ENCODE peak calls at places on chromosomes 2 and 18, in eight cellular contexts. One of them, this sample, is unnamed.

GRCh38 chr18:41972067-41973000 is 17.3 kb downstream of the PIK3C3 start:
- DNase-seq in tibial artery: no peak
- DNase-seq in cardiac fibroblast: no peak
- DNase-seq in GM12865: no peak
- DNase-seq in foreskin fibroblast: no peak
- DNase-seq in left ventricle myocardium inferior: no peak
- DNase-seq in esophagus squamous epithelium: no peak
- DNase-seq in nephron progenitor cell: no peak
- DNase-seq in this sample: no peak

GRCh38 chr2:206408323-206409320 is 34.7 kb upstream of the ADAM23 start:
- DNase-seq in tibial artery: no peak
- DNase-seq in cardiac fibroblast: no peak
- DNase-seq in GM12865: peak
- DNase-seq in foreskin fibroblast: no peak
- DNase-seq in left ventricle myocardium inferior: no peak
- DNase-seq in esophagus squamous epithelium: no peak
- DNase-seq in nephron progenitor cell: no peak
- DNase-seq in this sample: no peak

GRCh38 chr2:38370664-38371063 is 6.4 kb downstream of the ATL2 start:
- DNase-seq in tibial artery: no peak
- DNase-seq in cardiac fibroblast: no peak
- DNase-seq in GM12865: no peak
- DNase-seq in foreskin fibroblast: no peak
- DNase-seq in left ventricle myocardium inferior: no peak
- DNase-seq in esophagus squamous epithelium: no peak
- DNase-seq in nephron progenitor cell: no peak
- DNase-seq in this sample: no peak

GRCh38 chr18:66795011-66795410 is 191.1 kb upstream of the CDH19 start:
- DNase-seq in tibial artery: no peak
- DNase-seq in cardiac fibroblast: peak
- DNase-seq in GM12865: no peak
- DNase-seq in foreskin fibroblast: peak
- DNase-seq in left ventricle myocardium inferior: no peak
- DNase-seq in esophagus squamous epithelium: no peak
- DNase-seq in nephron progenitor cell: no peak
- DNase-seq in this sample: no peak

GRCh38 chr2:5609191-5609590 is 83.0 kb upstream of the SOX11 start:
- DNase-seq in tibial artery: no peak
- DNase-seq in cardiac fibroblast: no peak
- DNase-seq in GM12865: no peak
- DNase-seq in foreskin fibroblast: no peak
- DNase-seq in left ventricle myocardium inferior: no peak
- DNase-seq in esophagus squamous epithelium: no peak
- DNase-seq in nephron progenitor cell: peak
- DNase-seq in this sample: peak

GRCh38 chr2:10331033-10331701 is 28.5 kb downstream of the HPCAL1 start:
- DNase-seq in tibial artery: peak
- DNase-seq in cardiac fibroblast: peak
- DNase-seq in GM12865: peak
- DNase-seq in foreskin fibroblast: no peak
- DNase-seq in left ventricle myocardium inferior: peak
- DNase-seq in esophagus squamous epithelium: no peak
- DNase-seq in nephron progenitor cell: peak
- DNase-seq in this sample: peak

GRCh38 chr2:151251012-151251411 is 10.7 kb downstream of the RBM43 start:
- DNase-seq in tibial artery: no peak
- DNase-seq in cardiac fibroblast: peak
- DNase-seq in GM12865: no peak
- DNase-seq in foreskin fibroblast: peak
- DNase-seq in left ventricle myocardium inferior: no peak
- DNase-seq in esophagus squamous epithelium: no peak
- DNase-seq in nephron progenitor cell: no peak
- DNase-seq in this sample: no peak

GRCh38 chr2:43846140-43846793 is 7.5 kb downstream of the ABCG8 start:
- DNase-seq in tibial artery: no peak
- DNase-seq in cardiac fibroblast: no peak
- DNase-seq in GM12865: no peak
- DNase-seq in foreskin fibroblast: no peak
- DNase-seq in left ventricle myocardium inferior: no peak
- DNase-seq in esophagus squamous epithelium: no peak
- DNase-seq in nephron progenitor cell: no peak
- DNase-seq in this sample: no peak

GRCh38 chr18:10264260-10264659 is 190.2 kb upstream of the APCDD1 start:
- DNase-seq in tibial artery: no peak
- DNase-seq in cardiac fibroblast: no peak
- DNase-seq in GM12865: peak
- DNase-seq in foreskin fibroblast: no peak
- DNase-seq in left ventricle myocardium inferior: no peak
- DNase-seq in esophagus squamous epithelium: no peak
- DNase-seq in nephron progenitor cell: no peak
- DNase-seq in this sample: no peak

GRCh38 chr18:67519582-67519981 is 3.1 kb upstream of the DSEL start:
- DNase-seq in tibial artery: no peak
- DNase-seq in cardiac fibroblast: peak
- DNase-seq in GM12865: no peak
- DNase-seq in foreskin fibroblast: peak
- DNase-seq in left ventricle myocardium inferior: no peak
- DNase-seq in esophagus squamous epithelium: no peak
- DNase-seq in nephron progenitor cell: no peak
- DNase-seq in this sample: no peak

GRCh38 chr2:28271914-28272240 is 120.8 kb upstream of the FOSL2 start:
- DNase-seq in tibial artery: no peak
- DNase-seq in cardiac fibroblast: no peak
- DNase-seq in GM12865: no peak
- DNase-seq in foreskin fibroblast: no peak
- DNase-seq in left ventricle myocardium inferior: no peak
- DNase-seq in esophagus squamous epithelium: no peak
- DNase-seq in nephron progenitor cell: no peak
- DNase-seq in this sample: no peak

DNA sequence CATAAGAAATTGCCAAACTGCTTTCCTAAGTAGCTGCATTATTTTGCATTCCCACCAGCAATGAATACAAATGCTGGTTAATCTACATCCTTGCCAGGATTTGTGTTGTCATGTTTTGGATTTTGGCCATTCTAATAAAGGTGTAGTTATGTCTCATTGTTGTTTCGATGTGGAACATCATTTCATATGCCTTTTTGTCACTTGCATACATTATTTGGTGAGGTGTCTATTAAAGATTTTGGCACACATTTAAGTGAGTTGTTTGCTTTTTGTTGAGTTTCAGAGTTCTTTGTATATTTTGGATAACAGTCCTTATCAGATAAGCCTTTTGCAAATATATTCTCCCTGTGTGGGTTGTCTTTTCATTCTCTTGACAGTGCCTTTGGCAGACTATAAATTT is 299.2 kb upstream of the TFPI start:
- DNase-seq in tibial artery: no peak
- DNase-seq in cardiac fibroblast: no peak
- DNase-seq in GM12865: no peak
- DNase-seq in foreskin fibroblast: no peak
- DNase-seq in left ventricle myocardium inferior: no peak
- DNase-seq in esophagus squamous epithelium: no peak
- DNase-seq in nephron progenitor cell: no peak
- DNase-seq in this sample: no peak
- TF ChIP-seq CTCF in tibial artery: no peak
- TF ChIP-seq CTCF in cardiac fibroblast: no peak
- TF ChIP-seq CTCF in GM12865: no peak
- TF ChIP-seq CTCF in foreskin fibroblast: no peak
- TF ChIP-seq CTCF in left ventricle myocardium inferior: no peak
- TF ChIP-seq CTCF in esophagus squamous epithelium: no peak
- TF ChIP-seq CTCF in nephron progenitor cell: no peak
- TF ChIP-seq CTCF in this sample: no peak

GRCh38 chr18:45617284-45617683 is 2.0 kb downstream of the SLC14A2 start:
- DNase-seq in tibial artery: peak
- DNase-seq in cardiac fibroblast: peak
- DNase-seq in GM12865: no peak
- DNase-seq in foreskin fibroblast: peak
- DNase-seq in left ventricle myocardium inferior: peak
- DNase-seq in esophagus squamous epithelium: peak
- DNase-seq in nephron progenitor cell: no peak
- DNase-seq in this sample: no peak

GRCh38 chr18:45619826-45620201 is 4.5 kb downstream of the SLC14A2 start:
- DNase-seq in tibial artery: no peak
- DNase-seq in cardiac fibroblast: no peak
- DNase-seq in GM12865: no peak
- DNase-seq in foreskin fibroblast: no peak
- DNase-seq in left ventricle myocardium inferior: no peak
- DNase-seq in esophagus squamous epithelium: no peak
- DNase-seq in nephron progenitor cell: no peak
- DNase-seq in this sample: no peak

GRCh38 chr18:45625596-45625995 is 10.3 kb downstream of the SLC14A2 start:
- DNase-seq in tibial artery: no peak
- DNase-seq in cardiac fibroblast: no peak
- DNase-seq in GM12865: no peak
- DNase-seq in foreskin fibroblast: no peak
- DNase-seq in left ventricle myocardium inferior: no peak
- DNase-seq in esophagus squamous epithelium: no peak
- DNase-seq in nephron progenitor cell: no peak
- DNase-seq in this sample: no peak

GRCh38 chr18:45619062-45619825 is 4.0 kb downstream of the SLC14A2 start:
- DNase-seq in tibial artery: peak
- DNase-seq in cardiac fibroblast: no peak
- DNase-seq in GM12865: no peak
- DNase-seq in foreskin fibroblast: peak
- DNase-seq in left ventricle myocardium inferior: peak
- DNase-seq in esophagus squamous epithelium: no peak
- DNase-seq in nephron progenitor cell: no peak
- DNase-seq in this sample: no peak

DNA sequence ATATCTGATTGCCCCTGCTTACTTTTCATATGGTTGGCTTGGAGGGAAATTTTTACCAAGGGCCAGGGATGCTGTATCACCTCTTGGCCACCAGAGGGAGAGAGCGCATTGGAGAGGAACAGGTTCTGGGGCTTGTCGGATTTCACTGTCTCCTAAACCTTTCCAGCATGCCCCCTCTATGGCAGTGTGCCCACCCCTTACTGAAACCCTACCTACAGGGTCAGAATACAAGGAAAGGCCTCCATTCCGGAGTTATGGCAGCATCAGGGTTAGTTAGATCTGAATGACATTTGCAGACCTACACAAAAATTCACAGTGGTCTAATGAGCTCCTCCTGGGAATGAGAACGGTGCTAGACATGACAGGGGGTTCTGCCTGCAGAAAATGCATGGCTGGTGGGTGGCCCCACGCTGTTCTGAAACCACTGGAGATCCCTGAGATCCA is 5.8 kb downstream of the SLC14A2 start:
- DNase-seq in tibial artery: peak
- DNase-seq in cardiac fibroblast: peak
- DNase-seq in GM12865: peak
- DNase-seq in foreskin fibroblast: peak
- DNase-seq in left ventricle myocardium inferior: no peak
- DNase-seq in esophagus squamous epithelium: no peak
- DNase-seq in nephron progenitor cell: peak
- DNase-seq in this sample: peak
- TF ChIP-seq CTCF in tibial artery: peak
- TF ChIP-seq CTCF in cardiac fibroblast: peak
- TF ChIP-seq CTCF in GM12865: peak
- TF ChIP-seq CTCF in foreskin fibroblast: peak
- TF ChIP-seq CTCF in left ventricle myocardium inferior: peak
- TF ChIP-seq CTCF in esophagus squamous epithelium: peak
- TF ChIP-seq CTCF in nephron progenitor cell: peak
- TF ChIP-seq CTCF in this sample: peak

GRCh38 chr2:73946666-73947065 is 20.0 kb downstream of the DGUOK start:
- DNase-seq in tibial artery: no peak
- DNase-seq in cardiac fibroblast: no peak
- DNase-seq in GM12865: no peak
- DNase-seq in foreskin fibroblast: no peak
- DNase-seq in left ventricle myocardium inferior: no peak
- DNase-seq in esophagus squamous epithelium: no peak
- DNase-seq in nephron progenitor cell: no peak
- DNase-seq in this sample: no peak

GRCh38 chr2:73949802-73950201 is 23.1 kb downstream of the DGUOK start:
- DNase-seq in tibial artery: no peak
- DNase-seq in cardiac fibroblast: no peak
- DNase-seq in GM12865: no peak
- DNase-seq in foreskin fibroblast: no peak
- DNase-seq in left ventricle myocardium inferior: no peak
- DNase-seq in esophagus squamous epithelium: no peak
- DNase-seq in nephron progenitor cell: no peak
- DNase-seq in this sample: no peak

GRCh38 chr2:73944714-73945113 is 18.0 kb downstream of the DGUOK start:
- DNase-seq in tibial artery: no peak
- DNase-seq in cardiac fibroblast: no peak
- DNase-seq in GM12865: peak
- DNase-seq in foreskin fibroblast: no peak
- DNase-seq in left ventricle myocardium inferior: no peak
- DNase-seq in esophagus squamous epithelium: no peak
- DNase-seq in nephron progenitor cell: no peak
- DNase-seq in this sample: no peak

GRCh38 chr2:73946215-73946614 is 19.5 kb downstream of the DGUOK start:
- DNase-seq in tibial artery: no peak
- DNase-seq in cardiac fibroblast: no peak
- DNase-seq in GM12865: no peak
- DNase-seq in foreskin fibroblast: no peak
- DNase-seq in left ventricle myocardium inferior: no peak
- DNase-seq in esophagus squamous epithelium: no peak
- DNase-seq in nephron progenitor cell: no peak
- DNase-seq in this sample: no peak

GRCh38 chr2:73947412-73948018 is 20.8 kb downstream of the DGUOK start:
- DNase-seq in tibial artery: no peak
- DNase-seq in cardiac fibroblast: no peak
- DNase-seq in GM12865: no peak
- DNase-seq in foreskin fibroblast: no peak
- DNase-seq in left ventricle myocardium inferior: no peak
- DNase-seq in esophagus squamous epithelium: no peak
- DNase-seq in nephron progenitor cell: no peak
- DNase-seq in this sample: no peak
- TF ChIP-seq CTCF in tibial artery: no peak
- TF ChIP-seq CTCF in cardiac fibroblast: no peak
- TF ChIP-seq CTCF in GM12865: no peak
- TF ChIP-seq CTCF in foreskin fibroblast: no peak
- TF ChIP-seq CTCF in left ventricle myocardium inferior: no peak
- TF ChIP-seq CTCF in esophagus squamous epithelium: no peak
- TF ChIP-seq CTCF in nephron progenitor cell: no peak
- TF ChIP-seq CTCF in this sample: no peak

DNA sequence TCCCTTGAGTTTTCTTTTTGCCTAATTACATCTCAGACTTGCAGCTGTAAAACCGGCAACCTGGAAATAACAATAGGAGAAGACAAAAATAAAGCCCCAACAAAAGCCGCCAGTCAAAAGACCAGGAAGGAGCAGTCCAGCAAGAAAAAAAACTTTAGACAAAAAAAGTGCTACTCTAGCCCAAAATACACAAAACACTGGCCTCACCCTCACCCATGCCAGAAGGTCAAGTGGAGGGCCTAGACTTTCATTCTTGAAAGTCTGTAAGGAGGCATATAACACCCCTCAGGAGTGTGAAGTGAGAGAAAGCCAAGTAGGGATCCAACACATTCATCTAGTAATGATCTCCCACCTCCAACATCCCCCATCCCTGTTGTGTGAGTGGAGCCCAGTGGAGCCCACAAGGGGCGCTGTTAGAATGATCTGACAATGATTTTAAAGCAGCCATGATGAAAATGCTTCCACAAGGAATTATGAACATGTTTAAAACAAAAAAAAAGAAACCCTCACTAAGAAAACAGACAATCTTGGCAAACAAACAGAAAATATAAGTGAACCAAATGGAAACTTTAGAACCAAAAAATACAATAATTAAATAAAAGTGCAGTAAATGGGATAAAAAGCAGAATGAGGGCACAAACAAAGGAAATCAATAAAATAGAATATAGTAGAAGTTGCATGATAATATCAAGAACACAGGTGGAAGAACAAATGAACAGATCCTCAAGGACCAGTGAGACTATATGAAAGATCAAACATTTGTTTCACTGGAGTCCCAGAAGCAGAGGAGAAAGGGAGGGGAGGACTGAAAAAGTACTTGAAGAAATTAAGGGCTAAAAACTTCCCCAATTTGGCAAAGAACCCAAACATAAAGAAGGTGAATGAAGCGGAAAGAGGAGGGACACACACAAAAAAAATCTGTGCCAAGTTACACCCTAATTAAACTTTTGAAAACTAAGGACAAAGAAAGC is 23.9 kb downstream of the SESTD1 start:
- DNase-seq in tibial artery: no peak
- DNase-seq in cardiac fibroblast: no peak
- DNase-seq in GM12865: no peak
- DNase-seq in foreskin fibroblast: no peak
- DNase-seq in left ventricle myocardium inferior: no peak
- DNase-seq in esophagus squamous epithelium: no peak
- DNase-seq in nephron progenitor cell: no peak
- DNase-seq in this sample: peak
- TF ChIP-seq CTCF in tibial artery: no peak
- TF ChIP-seq CTCF in cardiac fibroblast: peak
- TF ChIP-seq CTCF in GM12865: no peak
- TF ChIP-seq CTCF in foreskin fibroblast: no peak
- TF ChIP-seq CTCF in left ventricle myocardium inferior: no peak
- TF ChIP-seq CTCF in esophagus squamous epithelium: no peak
- TF ChIP-seq CTCF in nephron progenitor cell: no peak
- TF ChIP-seq CTCF in this sample: no peak

This sample was measured in glutamatergic neuron.